ENCODE peak calls at places on chromosomes 1 and 21, in five cellular contexts. One of them, this sample, is unnamed.
A peak's percentile ranks its signal among the peaks of the same experiment; 100 is the strongest.

GRCh38 chr1:167059045-167059728 is 31.0 kb downstream of the GPA33 start:
- DNase-seq in adipocyte: peak; percentile 84
- DNase-seq in mesendoderm: peak; percentile 88
- DNase-seq in colonic mucosa: peak; percentile 78
- DNase-seq in MM.1S: peak; percentile 77
- DNase-seq in this sample: peak; percentile 94

GRCh38 chr1:98048234-98048633 is 127.4 kb upstream of the DPYD start:
- DNase-seq in mesendoderm: peak; percentile 91
- DNase-seq in adipocyte: peak; percentile 94
- DNase-seq in colonic mucosa: peak; percentile 69
- DNase-seq in MM.1S: peak; percentile 55
- DNase-seq in this sample: peak; percentile 96

GRCh38 chr1:21341022-21341421 is 50.8 kb upstream of the ECE1 start:
- DNase-seq in colonic mucosa: no peak
- DNase-seq in MM.1S: no peak
- DNase-seq in mesendoderm: no peak
- DNase-seq in adipocyte: no peak
- DNase-seq in this sample: no peak

GRCh38 chr1:100455478-100456072 is 82.4 kb upstream of the GPR88 start:
- DNase-seq in adipocyte: peak; percentile 73
- DNase-seq in MM.1S: peak; percentile 23
- DNase-seq in mesendoderm: no peak
- DNase-seq in colonic mucosa: no peak
- DNase-seq in this sample: no peak

GRCh38 chr21:31665397-31665796 is 5.9 kb downstream of the SOD1 start:
- DNase-seq in adipocyte: no peak
- DNase-seq in mesendoderm: peak; percentile 29
- DNase-seq in MM.1S: no peak
- DNase-seq in colonic mucosa: no peak
- DNase-seq in this sample: no peak

GRCh38 chr21:31235671-31236450 is 108.2 kb downstream of the TIAM1 start:
- DNase-seq in colonic mucosa: no peak
- DNase-seq in adipocyte: no peak
- DNase-seq in MM.1S: no peak
- DNase-seq in mesendoderm: no peak
- DNase-seq in this sample: no peak

GRCh38 chr1:112033422-112034120 is 44.1 kb upstream of the KCND3 start:
- DNase-seq in adipocyte: no peak
- DNase-seq in mesendoderm: no peak
- DNase-seq in colonic mucosa: no peak
- DNase-seq in MM.1S: no peak
- DNase-seq in this sample: no peak

GRCh38 chr1:24155011-24155782 is 12.3 kb upstream of the IL22RA1 start:
- DNase-seq in adipocyte: no peak
- DNase-seq in MM.1S: no peak
- DNase-seq in colonic mucosa: peak; percentile 57
- DNase-seq in mesendoderm: peak; percentile 73
- DNase-seq in this sample: peak; percentile 85

GRCh38 chr1:236401698-236402097 is 7.6 kb downstream of the EDARADD start:
- DNase-seq in MM.1S: no peak
- DNase-seq in colonic mucosa: no peak
- DNase-seq in adipocyte: no peak
- DNase-seq in mesendoderm: no peak
- DNase-seq in this sample: peak; percentile 10

GRCh38 chr1:234631721-234632125 is 21.7 kb upstream of the IRF2BP2 start:
- DNase-seq in colonic mucosa: peak; percentile 11
- DNase-seq in adipocyte: peak; percentile 87
- DNase-seq in mesendoderm: peak; percentile 90
- DNase-seq in MM.1S: no peak
- DNase-seq in this sample: no peak

GRCh38 chr1:43270421-43271095 is 775 bp downstream of the TMEM125 start:
- DNase-seq in adipocyte: no peak
- DNase-seq in colonic mucosa: peak; percentile 95
- DNase-seq in MM.1S: no peak
- DNase-seq in mesendoderm: peak; percentile 93
- DNase-seq in this sample: peak; percentile 96
- H3K4me3 ChIP-seq in adipocyte: no peak overlapping the region
- H3K4me3 ChIP-seq in colonic mucosa: peak overlapping the region; percentile 36
- H3K4me3 ChIP-seq in MM.1S: peak overlapping the region; percentile 33
- H3K4me3 ChIP-seq in mesendoderm: no peak overlapping the region
- H3K4me3 ChIP-seq in this sample: no peak overlapping the region

GRCh38 chr1:204073837-204074273 is 940 bp downstream of the SOX13 start:
- DNase-seq in colonic mucosa: no peak
- DNase-seq in mesendoderm: no peak
- DNase-seq in adipocyte: no peak
- DNase-seq in MM.1S: no peak
- DNase-seq in this sample: peak; percentile 61
- H3K9ac ChIP-seq in colonic mucosa: peak overlapping the region; percentile 89
- H3K9ac ChIP-seq in mesendoderm: peak overlapping the region; percentile 96
- H3K9ac ChIP-seq in adipocyte: peak overlapping the region; percentile 92
- H3K9ac ChIP-seq in MM.1S: no peak overlapping the region
- H3K9ac ChIP-seq in this sample: peak overlapping the region; percentile 75

GRCh38 chr1:209748620-209749019 is 7.2 kb upstream of the TRAF3IP3 start:
- DNase-seq in adipocyte: no peak
- DNase-seq in MM.1S: no peak
- DNase-seq in colonic mucosa: no peak
- DNase-seq in mesendoderm: peak; percentile 21
- DNase-seq in this sample: peak; percentile 69

GRCh38 chr1:209749660-209750059 is 6.2 kb upstream of the TRAF3IP3 start:
- DNase-seq in adipocyte: no peak
- DNase-seq in mesendoderm: no peak
- DNase-seq in MM.1S: no peak
- DNase-seq in colonic mucosa: no peak
- DNase-seq in this sample: no peak

GRCh38 chr1:209751627-209752231 is 4.1 kb upstream of the TRAF3IP3 start:
- DNase-seq in colonic mucosa: no peak
- DNase-seq in adipocyte: no peak
- DNase-seq in mesendoderm: no peak
- DNase-seq in MM.1S: peak; percentile 67
- DNase-seq in this sample: no peak

GRCh38 chr1:209746469-209747269 is 9.2 kb upstream of the TRAF3IP3 start:
- DNase-seq in adipocyte: no peak
- DNase-seq in colonic mucosa: no peak
- DNase-seq in mesendoderm: no peak
- DNase-seq in MM.1S: no peak
- DNase-seq in this sample: no peak

GRCh38 chr1:209747580-209748262 is 8.1 kb upstream of the TRAF3IP3 start:
- DNase-seq in MM.1S: peak; percentile 100
- DNase-seq in mesendoderm: peak; percentile 98
- DNase-seq in colonic mucosa: peak; percentile 95
- DNase-seq in adipocyte: peak; percentile 93
- DNase-seq in this sample: peak; percentile 99
- H3K4me3 ChIP-seq in MM.1S: peak overlapping the region; percentile 40
- H3K4me3 ChIP-seq in mesendoderm: no peak overlapping the region
- H3K4me3 ChIP-seq in colonic mucosa: peak overlapping the region; percentile 8
- H3K4me3 ChIP-seq in adipocyte: peak overlapping the region; percentile 35
- H3K4me3 ChIP-seq in this sample: no peak overlapping the region

GRCh38 chr1:86648255-86648654 is 56.1 kb upstream of the SH3GLB1 start:
- DNase-seq in colonic mucosa: no peak
- DNase-seq in MM.1S: no peak
- DNase-seq in adipocyte: peak; percentile 56
- DNase-seq in mesendoderm: peak; percentile 6
- DNase-seq in this sample: no peak
- H3K9ac ChIP-seq in colonic mucosa: no peak overlapping the region
- H3K9ac ChIP-seq in MM.1S: no peak overlapping the region
- H3K9ac ChIP-seq in adipocyte: no peak overlapping the region
- H3K9ac ChIP-seq in mesendoderm: no peak overlapping the region
- H3K9ac ChIP-seq in this sample: no peak overlapping the region

GRCh38 chr21:39611547-39612190 is 1.1 kb upstream of the B3GALT5 start:
- DNase-seq in mesendoderm: peak; percentile 23
- DNase-seq in MM.1S: no peak
- DNase-seq in colonic mucosa: no peak
- DNase-seq in adipocyte: no peak
- DNase-seq in this sample: peak; percentile 58

GRCh38 chr21:39616373-39616772 is 3.6 kb downstream of the B3GALT5 start:
- DNase-seq in adipocyte: no peak
- DNase-seq in mesendoderm: no peak
- DNase-seq in MM.1S: no peak
- DNase-seq in colonic mucosa: no peak
- DNase-seq in this sample: no peak

GRCh38 chr21:39610705-39611104 is 2.0 kb upstream of the B3GALT5 start:
- DNase-seq in colonic mucosa: peak; percentile 11
- DNase-seq in MM.1S: no peak
- DNase-seq in adipocyte: no peak
- DNase-seq in mesendoderm: peak; percentile 92
- DNase-seq in this sample: peak; percentile 92

GRCh38 chr21:39612233-39613028 is at the start of gene B3GALT5:
- DNase-seq in mesendoderm: peak; percentile 89
- DNase-seq in colonic mucosa: peak; percentile 58
- DNase-seq in adipocyte: peak; percentile 80
- DNase-seq in MM.1S: no peak
- DNase-seq in this sample: peak; percentile 92

GRCh38 chr21:39613029-39613934 is 542 bp downstream of the B3GALT5 start:
- DNase-seq in MM.1S: no peak
- DNase-seq in colonic mucosa: no peak
- DNase-seq in adipocyte: peak; percentile 47
- DNase-seq in mesendoderm: peak; percentile 33
- DNase-seq in this sample: peak; percentile 53
- H3K4me3 ChIP-seq in MM.1S: no peak overlapping the region
- H3K4me3 ChIP-seq in colonic mucosa: peak overlapping the region; percentile 39
- H3K4me3 ChIP-seq in adipocyte: peak overlapping the region; percentile 59
- H3K4me3 ChIP-seq in mesendoderm: peak overlapping the region; percentile 58
- H3K4me3 ChIP-seq in this sample: peak overlapping the region; percentile 86

DNA sequence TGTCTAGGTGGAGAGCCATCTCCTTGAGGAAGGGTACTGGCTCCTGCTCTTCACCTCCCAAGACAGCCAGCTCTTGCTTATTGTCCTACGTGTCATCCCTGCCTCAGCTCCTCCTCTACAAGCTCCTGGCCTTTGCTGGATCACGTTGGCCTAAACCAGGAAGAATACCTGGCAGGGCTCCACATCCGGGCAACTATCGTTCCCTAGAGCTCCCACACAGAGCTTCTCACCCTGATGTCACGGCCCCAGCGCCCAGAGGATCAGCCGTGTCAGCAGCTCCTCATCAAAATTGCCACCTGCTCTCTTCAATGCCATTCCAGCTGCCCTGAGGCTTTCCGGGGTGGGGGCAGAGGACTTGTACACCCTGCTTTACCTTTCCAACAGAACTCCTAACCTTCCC is 1.9 kb upstream of the TPM3 start:
- DNase-seq in adipocyte: no peak
- DNase-seq in MM.1S: peak; percentile 24
- DNase-seq in colonic mucosa: no peak
- DNase-seq in mesendoderm: no peak
- DNase-seq in this sample: no peak
- H3K9ac ChIP-seq in adipocyte: no peak overlapping the region
- H3K9ac ChIP-seq in MM.1S: peak overlapping the region; percentile 12
- H3K9ac ChIP-seq in colonic mucosa: no peak overlapping the region
- H3K9ac ChIP-seq in mesendoderm: no peak overlapping the region
- H3K9ac ChIP-seq in this sample: no peak overlapping the region

GRCh38 chr1:113686891-113687624 is 72.2 kb downstream of the PHTF1 start:
- DNase-seq in colonic mucosa: no peak
- DNase-seq in MM.1S: no peak
- DNase-seq in adipocyte: peak; percentile 87
- DNase-seq in mesendoderm: no peak
- DNase-seq in this sample: no peak

GRCh38 chr1:113684153-113684541 is 75.1 kb downstream of the PHTF1 start:
- DNase-seq in adipocyte: peak; percentile 22
- DNase-seq in mesendoderm: no peak
- DNase-seq in MM.1S: no peak
- DNase-seq in colonic mucosa: peak; percentile 39
- DNase-seq in this sample: no peak

GRCh38 chr1:113678159-113678469 is 81.2 kb downstream of the PHTF1 start:
- DNase-seq in adipocyte: no peak
- DNase-seq in MM.1S: no peak
- DNase-seq in colonic mucosa: no peak
- DNase-seq in mesendoderm: no peak
- DNase-seq in this sample: no peak

GRCh38 chr1:113681596-113682337 is 77.5 kb downstream of the PHTF1 start:
- DNase-seq in mesendoderm: no peak
- DNase-seq in adipocyte: no peak
- DNase-seq in MM.1S: no peak
- DNase-seq in colonic mucosa: no peak
- DNase-seq in this sample: no peak

GRCh38 chr1:113683384-113684152 is 75.7 kb downstream of the PHTF1 start:
- DNase-seq in mesendoderm: no peak
- DNase-seq in adipocyte: peak; percentile 23
- DNase-seq in colonic mucosa: no peak
- DNase-seq in MM.1S: no peak
- DNase-seq in this sample: no peak
- H3K4me3 ChIP-seq in mesendoderm: no peak overlapping the region
- H3K4me3 ChIP-seq in adipocyte: peak overlapping the region; percentile 67
- H3K4me3 ChIP-seq in colonic mucosa: no peak overlapping the region
- H3K4me3 ChIP-seq in MM.1S: no peak overlapping the region
- H3K4me3 ChIP-seq in this sample: no peak overlapping the region

GRCh38 chr1:170730443-170730842 is 66.5 kb downstream of the PRRX1 start:
- DNase-seq in adipocyte: no peak
- DNase-seq in mesendoderm: no peak
- DNase-seq in colonic mucosa: no peak
- DNase-seq in MM.1S: no peak
- DNase-seq in this sample: no peak

GRCh38 chr1:170732262-170732595 is 68.3 kb downstream of the PRRX1 start:
- DNase-seq in mesendoderm: no peak
- DNase-seq in adipocyte: peak; percentile 80
- DNase-seq in MM.1S: no peak
- DNase-seq in colonic mucosa: no peak
- DNase-seq in this sample: no peak

GRCh38 chr1:170735366-170736263 is 71.7 kb downstream of the PRRX1 start:
- DNase-seq in MM.1S: no peak
- DNase-seq in colonic mucosa: no peak
- DNase-seq in adipocyte: no peak
- DNase-seq in mesendoderm: no peak
- DNase-seq in this sample: no peak

GRCh38 chr1:170731566-170732261 is 67.8 kb downstream of the PRRX1 start:
- DNase-seq in mesendoderm: no peak
- DNase-seq in adipocyte: no peak
- DNase-seq in colonic mucosa: no peak
- DNase-seq in MM.1S: no peak
- DNase-seq in this sample: no peak

DNA sequence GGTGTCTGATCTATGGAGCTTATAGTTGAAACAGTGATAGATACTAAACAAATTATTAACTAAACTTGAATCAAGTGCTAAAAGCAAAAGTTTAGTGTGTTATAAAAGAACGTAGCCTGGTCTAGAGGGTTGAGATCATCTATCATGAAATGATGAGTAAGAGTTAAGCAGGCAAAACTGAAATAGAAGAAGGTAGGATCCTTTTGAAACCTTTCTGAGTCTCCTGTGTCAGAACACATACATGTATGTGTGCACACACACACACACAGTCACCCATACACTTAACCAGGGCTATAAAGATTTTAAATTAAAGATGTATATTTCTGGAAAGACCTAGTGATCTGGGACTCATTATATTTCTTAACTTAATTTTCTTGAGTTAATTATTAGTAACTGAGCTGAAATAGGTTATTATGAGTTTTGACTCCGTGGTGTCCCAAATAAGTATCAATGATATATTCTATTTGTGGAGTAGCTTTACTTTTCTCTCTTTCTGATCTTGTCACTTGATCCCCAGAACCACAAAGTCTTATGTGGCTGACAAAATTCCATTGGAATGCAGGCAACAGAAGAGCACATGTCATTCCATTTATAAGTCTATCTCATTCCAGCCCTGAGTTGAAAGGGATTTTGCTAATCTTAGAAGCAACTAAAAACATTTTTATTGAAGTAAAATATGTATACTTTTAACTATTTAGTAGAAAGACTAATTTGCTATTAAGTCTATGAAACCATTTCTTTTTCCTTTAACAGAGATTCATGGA is 70.7 kb downstream of the PRRX1 start:
- DNase-seq in mesendoderm: peak; percentile 13
- DNase-seq in adipocyte: peak; percentile 74
- DNase-seq in colonic mucosa: no peak
- DNase-seq in MM.1S: no peak
- DNase-seq in this sample: no peak
- H3K9ac ChIP-seq in mesendoderm: no peak overlapping the region
- H3K9ac ChIP-seq in adipocyte: no peak overlapping the region
- H3K9ac ChIP-seq in colonic mucosa: no peak overlapping the region
- H3K9ac ChIP-seq in MM.1S: no peak overlapping the region
- H3K9ac ChIP-seq in this sample: no peak overlapping the region

GRCh38 chr1:228416217-228416971 is at the start of gene TRIM17:
- DNase-seq in adipocyte: peak; percentile 50
- DNase-seq in mesendoderm: peak; percentile 91
- DNase-seq in MM.1S: no peak
- DNase-seq in colonic mucosa: no peak
- DNase-seq in this sample: peak; percentile 94
- H3K4me3 ChIP-seq in adipocyte: peak within 1 kb of the TSS; percentile 53
- H3K4me3 ChIP-seq in mesendoderm: peak within 1 kb of the TSS; percentile 38
- H3K4me3 ChIP-seq in MM.1S: no peak within 1 kb of the TSS
- H3K4me3 ChIP-seq in colonic mucosa: peak within 1 kb of the TSS; percentile 31
- H3K4me3 ChIP-seq in this sample: peak within 1 kb of the TSS; percentile 74

This sample was measured in endodermal cell.